ENCODE peak calls at places on chromosomes 5 and 9, in eight cellular contexts. U is RWPE1, M is AG09309, X is astrocyte, N is GM13977, B is WTC11, J is astrocyte of the spinal cord, R is PC-3. Y is an unnamed sample.
A peak's percentile ranks its signal among the peaks of the same experiment; 100 is the strongest.

GRCh38 chr5:36459191-36460135 is 146.9 kb upstream of the SLC1A3 start:
- DNase-seq in U (peak; percentile 49), M (no peak), X (no peak), N (no peak), B (no peak), J (no peak), R (peak; percentile 83), Y (no peak)

GRCh38 chr9:959914-960313 is 16.5 kb upstream of the DMRT3 start:
- DNase-seq in U (no peak), M (no peak), X (no peak), N (no peak), B (no peak), J (no peak), R (peak; percentile 68), Y (no peak)

GRCh38 chr9:83992407-83992806 is 11.8 kb downstream of the RMI1 start:
- DNase-seq in U (peak; percentile 15), M (no peak), X (no peak), N (no peak), B (no peak), J (no peak), R (peak; percentile 64), Y (no peak)

GRCh38 chr5:53779541-53779981 is 219.1 kb downstream of the NDUFS4 start:
- DNase-seq in U (peak; percentile 44), M (peak; percentile 4), X (peak; percentile 52), N (no peak), B (no peak), J (peak; percentile 62), R (peak; percentile 39), Y (no peak)

GRCh38 chr9:136631038-136632000 is 31.4 kb upstream of the EGFL7 start:
- DNase-seq in U (peak; percentile 74), M (peak; percentile 46), X (peak; percentile 63), N (peak; percentile 80), B (peak; percentile 78), J (peak; percentile 68), R (peak; percentile 72), Y (peak; percentile 85)

GRCh38 chr5:116076496-116076895 is 8.3 kb upstream of the COMMD10 start:
- DNase-seq in U (no peak), M (no peak), X (no peak), N (peak; percentile 71), B (no peak), J (no peak), R (no peak), Y (peak; percentile 79)

GRCh38 chr9:72540348-72540873 is 19.0 kb downstream of the TMC1 start:
- DNase-seq in U (peak; percentile 72), M (peak; percentile 87), X (peak; percentile 83), N (no peak), B (no peak), J (peak; percentile 53), R (peak; percentile 53), Y (no peak)

GRCh38 chr9:19946446-19947109 is 157.7 kb upstream of the SLC24A2 start:
- DNase-seq in U (peak; percentile 38), M (no peak), X (peak; percentile 18), N (no peak), B (no peak), J (peak; percentile 49), R (peak; percentile 39), Y (no peak)

GRCh38 chr5:6765612-6766525 is 52.6 kb downstream of the TENT4A start:
- DNase-seq in U (peak; percentile 89), M (no peak), X (peak; percentile 46), N (peak; percentile 86), B (peak; percentile 92), J (peak; percentile 73), R (peak; percentile 97), Y (peak; percentile 84)

GRCh38 chr9:22279621-22280020 is 167.0 kb upstream of the DMRTA1 start:
- DNase-seq in U (no peak), M (no peak), X (peak; percentile 42), N (no peak), B (no peak), J (no peak), R (no peak), Y (no peak)

GRCh38 chr9:79583957-79584654 is 12.3 kb downstream of the TLE4 start:
- DNase-seq in U (no peak), M (no peak), X (no peak), N (no peak), B (no peak), J (no peak), R (no peak), Y (peak; percentile 18)

GRCh38 chr9:125931211-125931610 is 184.0 kb downstream of the PBX3 start:
- DNase-seq in U (no peak), M (no peak), X (no peak), N (no peak), B (no peak), J (no peak), R (no peak), Y (no peak)

GRCh38 chr9:115195889-115196288 is 77.9 kb upstream of the TNC start:
- DNase-seq in U (no peak), M (no peak), X (no peak), N (no peak), B (no peak), J (no peak), R (no peak), Y (no peak)

GRCh38 chr9:88533951-88534455 is 975 bp upstream of the NXNL2 start:
- DNase-seq in U (peak; percentile 52), M (no peak), X (peak; percentile 55), N (no peak), B (peak; percentile 62), J (peak; percentile 66), R (peak; percentile 57), Y (no peak)

GRCh38 chr5:14444988-14445387 is 136.6 kb upstream of the OTULINL start:
- DNase-seq in U (peak; percentile 15), M (no peak), X (no peak), N (no peak), B (no peak), J (no peak), R (peak; percentile 84), Y (no peak)

GRCh38 chr5:112420111-112420864 is 1.2 kb upstream of the EPB41L4A start:
- DNase-seq in U (peak; percentile 89), M (no peak), X (peak; percentile 18), N (peak; percentile 81), B (peak; percentile 90), J (peak; percentile 64), R (peak; percentile 59), Y (peak; percentile 86)

GRCh38 chr9:115036691-115037090 is 81.3 kb downstream of the TNC start:
- DNase-seq in U (peak; percentile 93), M (no peak), X (no peak), N (no peak), B (no peak), J (no peak), R (no peak), Y (no peak)

GRCh38 chr9:133056533-133056932 is 5.2 kb upstream of the CEL start:
- DNase-seq in U (peak; percentile 84), M (no peak), X (no peak), N (peak; percentile 21), B (no peak), J (no peak), R (no peak), Y (no peak)

GRCh38 chr9:125126019-125126746 is 17.1 kb downstream of the SCAI start:
- DNase-seq in U (peak; percentile 34), M (peak; percentile 99), X (peak; percentile 100), N (peak; percentile 57), B (no peak), J (peak; percentile 99), R (peak; percentile 69), Y (peak; percentile 70)

GRCh38 chr9:70322096-70322495 is 63.3 kb downstream of the SMC5 start:
- DNase-seq in U (no peak), M (no peak), X (no peak), N (no peak), B (no peak), J (no peak), R (no peak), Y (no peak)

GRCh38 chr9:70315389-70315788 is 56.6 kb downstream of the SMC5 start:
- DNase-seq in U (peak; percentile 18), M (no peak), X (peak; percentile 57), N (no peak), B (no peak), J (peak; percentile 23), R (peak; percentile 6), Y (no peak)

GRCh38 chr9:70318002-70318401 is 59.2 kb downstream of the SMC5 start:
- DNase-seq in U (no peak), M (no peak), X (no peak), N (no peak), B (peak; percentile 19), J (no peak), R (no peak), Y (no peak)
- TF ChIP-seq CTCF in U (no peak), M (no peak), X (no peak), N (no peak), B (peak; percentile 37), J (peak; percentile 19), R (no peak), Y (no peak)

DNA sequence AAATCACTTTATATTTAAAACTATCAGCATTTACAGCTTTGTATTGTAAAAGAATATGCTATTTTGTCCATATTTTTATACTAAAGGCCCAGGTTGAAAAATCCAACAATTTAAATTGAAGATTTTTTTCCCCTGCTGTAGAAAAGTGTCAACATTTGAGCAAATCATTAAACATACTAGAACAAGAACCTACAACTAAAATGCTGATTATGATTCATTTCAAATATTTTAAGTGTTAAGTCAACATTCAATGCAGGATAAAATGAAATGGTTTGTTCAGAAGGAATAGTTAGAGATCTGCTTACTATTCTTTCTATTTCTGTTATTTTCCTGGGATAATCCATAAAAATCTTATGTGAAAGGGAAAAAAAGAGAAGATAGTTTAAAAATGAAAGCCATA is 866.5 kb upstream of the DMAC1 start:
- DNase-seq in U (no peak), M (no peak), X (no peak), N (no peak), B (no peak), J (no peak), R (no peak), Y (no peak)
- TF ChIP-seq CTCF in U (no peak), M (no peak), X (no peak), N (no peak), B (no peak), J (no peak), R (no peak), Y (no peak)

GRCh38 chr5:179140293-179140692 is 80.1 kb downstream of the ZNF354C start:
- DNase-seq in U (no peak), M (no peak), X (no peak), N (no peak), B (no peak), J (no peak), R (no peak), Y (no peak)
- TF ChIP-seq CTCF in U (no peak), M (no peak), X (no peak), N (no peak), B (no peak), J (no peak), R (no peak), Y (no peak)

DNA sequence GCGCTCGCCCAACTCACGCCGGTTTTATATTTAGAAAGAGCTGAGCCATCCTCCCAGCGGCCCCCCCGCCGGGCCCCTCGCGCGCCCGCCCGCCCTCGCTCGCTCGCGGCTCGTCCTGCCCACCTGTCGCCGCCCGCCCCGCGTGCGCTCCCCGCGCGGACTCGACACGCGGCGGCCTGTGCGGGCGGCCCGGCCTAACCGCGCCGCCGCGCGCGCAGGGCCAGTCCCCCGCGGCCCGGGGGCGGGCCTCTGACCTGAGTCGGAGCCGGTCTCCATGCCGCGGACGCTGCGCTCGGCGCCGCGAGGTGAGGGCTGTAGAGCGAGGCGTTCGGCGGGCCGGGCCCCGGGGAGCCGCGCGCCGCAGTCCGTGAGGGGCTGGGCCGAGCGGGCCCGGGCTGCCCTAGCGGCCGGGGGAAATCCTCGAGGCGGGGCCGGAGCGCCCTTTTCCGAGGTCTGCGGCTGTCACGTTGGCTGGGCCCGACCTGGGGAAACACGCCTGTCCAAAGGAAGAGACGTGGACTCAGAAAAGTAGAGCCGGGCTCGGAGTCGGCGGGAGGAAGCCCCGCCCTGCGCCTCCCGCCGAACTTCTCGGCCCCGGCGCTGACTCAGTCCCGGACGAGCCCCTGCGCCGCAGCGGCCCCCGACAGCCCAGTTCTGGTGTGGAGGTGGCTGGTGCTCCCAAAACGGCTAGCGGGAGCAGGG is at the start of gene ECPAS:
- DNase-seq in U (peak; percentile 94), M (peak; percentile 20), X (peak; percentile 69), N (peak; percentile 91), B (peak; percentile 71), J (peak; percentile 82), R (peak; percentile 77), Y (peak; percentile 92)
- TF ChIP-seq CTCF in U (no peak), M (no peak), X (no peak), N (no peak), B (no peak), J (no peak), R (no peak), Y (no peak)

Y was measured in GM20000.